ENCODE peak calls at places on chromosomes 4 and X, in seven cellular contexts. H is stimulated activated CD4-positive, alpha-beta T cell treated with anti-CD3 and anti-CD28 coated beads, Interleukin-4, amount 100 ng/mL, for 24 hours; W is HT1080; Q is endothelial cell; K is skeletal muscle cell; C is activated CD4-positive, alpha-beta memory T cell treated with anti-CD3 and anti-CD28 coated beads, Interleukin-2, amount 10 ng/mL, durations not matched to agents 7 days and 5 days; T is ureter. X is an unnamed sample.
A peak's percentile ranks its signal among the peaks of the same experiment; 100 is the strongest.

GRCh38 chr4:78131403-78131802 is 74.3 kb downstream of the FRAS1 start:
- DNase-seq in T (no peak), Q (no peak), W (no peak), C (no peak), H (no peak), K (peak; percentile 30), X (no peak)

GRCh38 chrX:109537324-109537665 is 651 bp downstream of the NXT2 start:
- DNase-seq in W (no peak), T (peak; percentile 65), Q (peak; percentile 2), H (no peak), C (peak; percentile 13), K (peak; percentile 25), X (peak; percentile 36)

GRCh38 chr4:55087016-55087929 is 38.1 kb downstream of the KDR start:
- DNase-seq in K (no peak), Q (peak; percentile 44), W (no peak), H (no peak), T (no peak), C (no peak), X (no peak)

GRCh38 chr4:77040265-77040664 is 35.5 kb downstream of the CCNI start:
- DNase-seq in W (peak; percentile 66), T (no peak), C (no peak), Q (no peak), K (no peak), H (no peak), X (no peak)

GRCh38 chr4:152356428-152357034 is 179.4 kb downstream of the FBXW7 start:
- DNase-seq in W (no peak), C (no peak), T (no peak), Q (no peak), K (no peak), H (no peak), X (no peak)

GRCh38 chrX:39157796-39158195 is 356.5 kb downstream of the MID1IP1 start:
- DNase-seq in W (no peak), Q (no peak), K (no peak), T (no peak), C (no peak), H (no peak), X (no peak)

GRCh38 chr4:150098214-150098613 is 20.0 kb downstream of the DCLK2 start:
- DNase-seq in T (no peak), K (no peak), W (no peak), H (no peak), Q (no peak), C (no peak), X (no peak)

GRCh38 chrX:152220612-152221011 is 82.2 kb upstream of the MAGEA10 start:
- DNase-seq in H (no peak), K (peak; percentile 6), T (no peak), C (no peak), W (peak; percentile 83), Q (no peak), X (no peak)

GRCh38 chrX:72392042-72392441 is 86.3 kb upstream of the CITED1 start:
- DNase-seq in K (no peak), Q (no peak), C (no peak), W (no peak), H (no peak), T (no peak), X (no peak)

GRCh38 chr4:76752911-76753494 is 144.9 kb downstream of the SOWAHB start:
- DNase-seq in C (no peak), K (peak; percentile 99), Q (no peak), W (peak; percentile 98), T (no peak), H (no peak), X (peak; percentile 91)

GRCh38 chr4:123599061-123599919 is 202.7 kb downstream of the SPRY1 start:
- DNase-seq in H (no peak), K (peak; percentile 60), W (no peak), Q (no peak), C (no peak), T (no peak), X (no peak)

GRCh38 chr4:173231916-173232315 is 63.3 kb downstream of the GALNT7 start:
- DNase-seq in W (peak; percentile 46), H (no peak), C (no peak), T (no peak), Q (no peak), K (no peak), X (no peak)

GRCh38 chr4:175419120-175419774 is 392.8 kb downstream of the GPM6A start:
- DNase-seq in C (no peak), H (no peak), T (no peak), K (peak; percentile 96), W (peak; percentile 89), Q (no peak), X (no peak)

GRCh38 chrX:19863237-19864223 is 23.9 kb downstream of the SH3KBP1 start:
- DNase-seq in C (no peak), Q (no peak), T (no peak), H (no peak), W (no peak), K (no peak), X (no peak)

GRCh38 chr4:14853186-14853946 is 148.9 kb upstream of the CPEB2 start:
- DNase-seq in Q (no peak), W (peak; percentile 83), H (no peak), T (no peak), C (no peak), K (peak; percentile 88), X (no peak)

GRCh38 chr4:113730467-113731216 is 30.9 kb downstream of the CAMK2D start:
- DNase-seq in H (no peak), W (no peak), T (no peak), C (no peak), K (no peak), Q (no peak), X (no peak)

GRCh38 chr4:70704333-70705145 is 16.2 kb downstream of the UTP3 start:
- DNase-seq in W (peak; percentile 52), H (peak; percentile 54), C (peak; percentile 59), Q (peak; percentile 88), T (peak; percentile 83), K (no peak), X (peak; percentile 91)

GRCh38 chr4:24796632-24797031 is 1.3 kb downstream of the SOD3 start:
- DNase-seq in K (no peak), H (no peak), Q (no peak), W (no peak), T (no peak), C (no peak), X (no peak)

X was measured in NCI-H510A treated with DMSO at 0.1 percent for 48 hours.